ENCODE peak calls at places on chromosomes 16 and 17, in four cellular contexts. M is K562, I is A549, X is upper lobe of left lung. U is an unnamed sample.

GRCh38 chr16:86657972-86658371 is 79.6 kb downstream of the FOXL1 start:
- ATAC-seq in M (no peak), I (no peak), X (no peak), U (no peak)

GRCh38 chr17:44781553-44782348 is 23.0 kb downstream of the ADAM11 start:
- ATAC-seq in M (no peak), I (no peak), X (no peak), U (no peak)

GRCh38 chr16:65119905-65120341 is 1.9 kb downstream of the CDH11 start:
- ATAC-seq in M (no peak), I (no peak), X (no peak), U (no peak)

GRCh38 chr17:4908301-4908700 is 5.4 kb upstream of the CHRNE start:
- ATAC-seq in M (no peak), I (no peak), X (no peak), U (no peak)

GRCh38 chr17:50264263-50265113 is 9.8 kb upstream of the TMEM92 start:
- ATAC-seq in M (peak), I (no peak), X (no peak), U (peak)

GRCh38 chr17:11954961-11955360 is 42.3 kb downstream of the ZNF18 start:
- ATAC-seq in M (no peak), I (no peak), X (no peak), U (no peak)

GRCh38 chr16:30382398-30383015 is at the start of gene SEPTIN1:
- ATAC-seq in M (no peak), I (no peak), X (no peak), U (no peak)

GRCh38 chr16:17266606-17267313 is 204.0 kb downstream of the XYLT1 start:
- ATAC-seq in M (no peak), I (no peak), X (no peak), U (no peak)

GRCh38 chr17:1505586-1505985 is 10.8 kb downstream of the INPP5K start:
- ATAC-seq in M (no peak), I (no peak), X (no peak), U (no peak)

GRCh38 chr17:33936764-33937163 is 318.3 kb upstream of the CCL2 start:
- ATAC-seq in M (no peak), I (no peak), X (no peak), U (no peak)

GRCh38 chr17:38341035-38341721 is 2.6 kb downstream of the GPR179 start:
- ATAC-seq in M (no peak), I (peak), X (no peak), U (no peak)

GRCh38 chr17:31313982-31314787 is at the start of gene EVI2B:
- ATAC-seq in M (peak), I (peak), X (no peak), U (no peak)

GRCh38 chr16:27927266-27927901 is 136.1 kb downstream of the GSG1L start:
- ATAC-seq in M (no peak), I (no peak), X (no peak), U (no peak)

GRCh38 chr17:70183508-70183907 is 14.2 kb downstream of the KCNJ2 start:
- ATAC-seq in M (no peak), I (no peak), X (no peak), U (no peak)

GRCh38 chr16:86664518-86665318 is 86.4 kb downstream of the FOXL1 start:
- ATAC-seq in M (peak), I (peak), X (no peak), U (no peak)

GRCh38 chr16:66359811-66360608 is 6.5 kb upstream of the CDH5 start:
- ATAC-seq in M (no peak), I (peak), X (peak), U (peak)

GRCh38 chr16:22188595-22189442 is 17.3 kb upstream of the EEF2K start:
- ATAC-seq in M (no peak), I (peak), X (no peak), U (no peak)

GRCh38 chr16:49932449-49932848 is 76.5 kb upstream of the ZNF423 start:
- ATAC-seq in M (no peak), I (no peak), X (no peak), U (no peak)

DNA sequence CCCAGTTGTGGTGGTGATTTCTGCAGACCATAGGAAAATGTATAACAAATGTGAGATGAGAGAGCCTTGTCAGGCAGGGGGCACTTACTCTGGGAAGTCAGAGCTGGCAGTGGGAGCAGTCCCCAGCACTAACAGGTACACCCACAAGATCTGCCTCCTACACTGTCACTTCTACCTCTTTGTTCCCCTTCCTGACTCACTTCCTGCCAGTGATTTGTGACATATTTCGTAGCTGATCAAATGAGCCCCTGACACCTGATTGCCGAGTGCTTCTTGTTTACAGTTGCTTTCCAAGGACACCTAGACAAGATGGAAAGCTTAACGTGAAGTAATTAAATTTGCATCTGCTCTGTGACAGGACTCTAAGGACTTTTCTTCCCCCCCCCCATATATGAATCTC is 40.5 kb downstream of the FTO start:
- ATAC-seq in M (no peak), I (no peak), X (no peak), U (no peak)
- TF ChIP-seq EP300 in M (no peak), I (no peak), X (no peak), U (no peak)

GRCh38 chr16:53058882-53059281 is 4.1 kb downstream of the CHD9 start:
- ATAC-seq in M (no peak), I (no peak), X (no peak), U (no peak)
- TF ChIP-seq EP300 in M (no peak), I (no peak), X (no peak), U (no peak)

GRCh38 chr16:12178251-12178990 is 201.9 kb downstream of the SNX29 start:
- ATAC-seq in M (no peak), I (no peak), X (peak), U (peak)
- TF ChIP-seq EP300 in M (no peak), I (no peak), X (no peak), U (no peak)

GRCh38 chr16:35560637-35560984 is 2101.2 kb downstream of the TP53TG3F start:
- ATAC-seq in M (no peak), I (no peak), X (no peak), U (no peak)

GRCh38 chr16:35562919-35563318 is 2103.5 kb downstream of the TP53TG3F start:
- ATAC-seq in M (no peak), I (no peak), X (no peak), U (no peak)

GRCh38 chr16:35561346-35561745 is 2101.9 kb downstream of the TP53TG3F start:
- ATAC-seq in M (no peak), I (no peak), X (no peak), U (no peak)

GRCh38 chr16:35564148-35564547 is 2104.7 kb downstream of the TP53TG3F start:
- ATAC-seq in M (no peak), I (no peak), X (no peak), U (no peak)

GRCh38 chr16:35562471-35562870 is 2103.1 kb downstream of the TP53TG3F start:
- ATAC-seq in M (no peak), I (no peak), X (no peak), U (no peak)
- TF ChIP-seq EP300 in M (no peak), I (no peak), X (no peak), U (no peak)

GRCh38 chr17:18184143-18185007 is 747 bp downstream of the ALKBH5 start:
- ATAC-seq in M (peak), I (peak), X (no peak), U (no peak)

GRCh38 chr17:18182190-18182977 is 1.2 kb upstream of the ALKBH5 start:
- ATAC-seq in M (peak), I (peak), X (no peak), U (no peak)

GRCh38 chr17:18183334-18184142 is at the start of gene ALKBH5:
- ATAC-seq in M (peak), I (peak), X (peak), U (peak)

GRCh38 chr17:18181358-18181757 is 2.3 kb upstream of the ALKBH5 start:
- ATAC-seq in M (no peak), I (no peak), X (no peak), U (no peak)

GRCh38 chr17:18182978-18183333 is 672 bp upstream of the ALKBH5 start:
- ATAC-seq in M (peak), I (peak), X (peak), U (peak)
- TF ChIP-seq EP300 in M (no peak), I (no peak), X (no peak), U (no peak)

DNA sequence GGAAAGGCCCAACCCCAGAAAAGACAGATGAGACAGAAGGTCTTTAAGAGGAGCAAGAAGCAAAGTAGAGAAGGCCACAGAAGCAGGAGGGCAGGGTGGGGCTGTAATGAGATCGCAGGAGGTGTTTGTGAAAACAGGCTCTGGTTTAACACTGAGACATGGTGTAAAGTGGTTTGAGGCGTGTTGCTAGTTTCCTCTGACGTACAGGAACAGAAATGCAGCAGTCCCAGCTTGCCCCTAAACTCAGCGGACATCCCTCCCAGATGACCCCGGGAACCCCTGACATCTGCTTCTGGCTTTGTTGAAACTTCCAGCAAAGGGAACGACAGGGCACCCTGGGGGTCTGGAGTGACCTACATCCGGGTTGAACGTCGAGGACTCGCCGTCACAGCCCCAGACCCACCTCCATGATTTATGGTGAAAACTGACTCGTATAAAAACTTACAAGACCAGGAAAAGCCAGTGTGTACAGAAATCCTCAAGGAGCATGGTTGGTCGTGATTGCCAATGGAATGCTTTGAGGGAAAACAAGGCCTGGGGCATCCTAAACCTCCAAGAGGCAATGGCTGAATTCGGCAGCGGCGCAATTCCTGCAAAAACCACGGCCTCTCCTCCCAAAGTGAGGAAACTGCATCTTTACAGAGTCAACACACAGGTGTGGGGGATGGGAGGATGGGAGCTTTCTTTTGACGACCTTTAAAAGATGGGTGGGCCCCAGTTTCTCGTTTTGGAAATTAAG is 25.8 kb downstream of the LITAF start:
- ATAC-seq in M (no peak), I (no peak), X (peak), U (peak)
- TF ChIP-seq EP300 in M (no peak), I (no peak), X (no peak), U (no peak)